ENCODE peak calls at places on chromosomes 16 and 17, in eight cellular contexts. C is K562, U is HepG2, I is SK-N-SH, F is endothelial cell of umbilical vein, W is HCT116, V is H1, A is GM12878. D is an unnamed sample. For H3K4me1, the result is how much of the 10 kb centered on the place peaks cover.

GRCh38 chr16:16045311-16045710 is 95.9 kb downstream of the ABCC1 start:
- DNase-seq in I (no peak), V (no peak), W (no peak), F (no peak), A (no peak), U (no peak), C (no peak), D (no peak)

GRCh38 chr17:44007346-44008204 is 3.2 kb downstream of the NAGS start:
- DNase-seq in U (no peak), W (no peak), A (no peak), F (no peak), V (no peak), I (peak), C (no peak), D (no peak)

GRCh38 chr17:75077072-75077489 is 10.7 kb upstream of the SLC16A5 start:
- DNase-seq in I (no peak), A (no peak), V (no peak), U (peak), F (no peak), W (no peak), C (no peak), D (peak)

GRCh38 chr17:60602385-60602742 is 2.4 kb downstream of the PPM1D start:
- DNase-seq in I (no peak), F (no peak), A (no peak), C (no peak), W (no peak), U (no peak), V (no peak), D (no peak)

GRCh38 chr16:69126221-69126620 is 6.2 kb downstream of the CHTF8 start:
- DNase-seq in F (no peak), I (no peak), V (no peak), C (no peak), W (no peak), U (no peak), A (no peak), D (no peak)

GRCh38 chr16:29738514-29738913 is 7.3 kb downstream of the C16orf54 start:
- DNase-seq in U (no peak), V (no peak), A (peak), W (no peak), I (no peak), F (no peak), C (no peak), D (no peak)

GRCh38 chr17:64354824-64355535 is 35.7 kb downstream of the PECAM1 start:
- DNase-seq in A (no peak), U (no peak), I (no peak), W (no peak), F (peak), V (no peak), C (no peak), D (no peak)

GRCh38 chr16:48353565-48354163 is 31.5 kb downstream of the SIAH1 start:
- DNase-seq in W (peak), V (peak), F (peak), U (peak), A (peak), I (peak), C (peak), D (peak)

GRCh38 chr17:44383363-44383762 is 6.1 kb downstream of the ITGA2B start:
- DNase-seq in W (no peak), F (no peak), A (no peak), U (no peak), C (no peak), V (no peak), I (no peak), D (no peak)

GRCh38 chr17:4944554-4945175 is 3.7 kb downstream of the PFN1 start:
- DNase-seq in A (no peak), W (no peak), I (no peak), V (no peak), F (no peak), U (no peak), C (no peak), D (peak)

GRCh38 chr17:31308372-31308905 is 5.4 kb downstream of the EVI2B start:
- DNase-seq in F (no peak), V (no peak), A (no peak), U (no peak), C (no peak), W (no peak), I (no peak), D (no peak)

GRCh38 chr16:70805787-70806186 is 4.8 kb upstream of the VAC14 start:
- DNase-seq in C (no peak), F (peak), V (no peak), U (no peak), A (no peak), I (no peak), W (no peak), D (no peak)

GRCh38 chr16:4052096-4052495 is 64.1 kb downstream of the ADCY9 start:
- DNase-seq in V (no peak), C (no peak), W (no peak), A (no peak), U (no peak), I (no peak), F (no peak), D (no peak)

GRCh38 chr16:89096768-89097527 is 3.3 kb downstream of the ACSF3 start:
- DNase-seq in W (no peak), V (no peak), U (no peak), F (no peak), C (no peak), A (no peak), I (no peak), D (no peak)

GRCh38 chr17:56514899-56515298 is 78.6 kb upstream of the NOG start:
- DNase-seq in W (no peak), F (no peak), A (no peak), C (no peak), U (no peak), I (no peak), V (no peak), D (no peak)

GRCh38 chr16:66930189-66930588 is 4.0 kb downstream of the CIAO2B start:
- DNase-seq in C (peak), V (no peak), U (peak), A (no peak), F (no peak), W (no peak), I (no peak), D (no peak)

GRCh38 chr17:13727441-13728171 is 125.9 kb upstream of the HS3ST3A1 start:
- DNase-seq in U (no peak), A (no peak), V (no peak), I (no peak), C (no peak), F (no peak), W (no peak), D (no peak)

GRCh38 chr17:17990282-17990681 is 17.6 kb downstream of the DRC3 start:
- DNase-seq in U (no peak), C (no peak), A (no peak), V (no peak), I (no peak), F (no peak), W (no peak), D (no peak)

GRCh38 chr16:68360971-68361370 is 50.2 kb downstream of the PRMT7 start:
- DNase-seq in F (no peak), U (no peak), C (no peak), V (no peak), I (no peak), A (no peak), W (no peak), D (no peak)

GRCh38 chr17:46771601-46772012 is 46.9 kb downstream of the WNT3 start:
- DNase-seq in U (no peak), C (peak), A (no peak), V (no peak), I (peak), F (no peak), W (no peak), D (peak)

DNA sequence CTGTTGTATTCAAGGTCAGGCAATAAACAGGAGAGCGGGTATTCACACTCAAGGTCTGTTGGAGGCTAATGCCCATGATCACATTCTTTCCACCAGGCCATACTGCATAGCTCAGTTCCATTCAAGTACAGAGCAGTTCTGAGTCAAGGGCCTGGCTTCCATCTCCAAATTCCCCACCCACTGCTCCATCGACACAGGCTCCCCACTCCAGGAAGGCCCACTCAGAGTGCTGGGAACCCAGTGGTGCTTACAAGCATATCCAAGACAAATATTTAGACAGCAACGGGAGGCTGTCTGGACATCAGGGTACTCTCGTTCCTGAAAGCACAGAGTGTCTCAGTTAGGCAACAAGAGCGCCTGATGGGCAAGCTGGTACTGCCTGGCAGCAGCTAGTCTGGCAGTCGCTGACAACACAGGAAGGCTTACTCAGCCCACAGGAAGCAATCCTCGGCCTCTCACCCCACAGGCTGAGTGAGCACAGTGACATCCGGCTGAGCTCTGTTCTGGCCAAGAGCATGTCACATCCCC is 40.9 kb downstream of the RFFL start:
- DNase-seq in C (no peak), U (peak), I (no peak), V (no peak), A (no peak), W (no peak), F (peak), D (no peak)
- TF ChIP-seq POLR2AphosphoS5 in C (no peak), U (no peak), I (peak), V (no peak), A (no peak), W (no peak), F (peak), D (no peak)

GRCh38 chr17:80219777-80220708 is at the start of the genes SGSH and SLC26A11:
- DNase-seq in F (peak), W (peak), C (peak), A (no peak), V (no peak), I (peak), U (peak), D (peak)

GRCh38 chr17:80222376-80223141 is 2.3 kb downstream of the SLC26A11 start:
- DNase-seq in W (no peak), V (no peak), A (no peak), I (no peak), U (no peak), F (no peak), C (no peak), D (no peak)

GRCh38 chr17:80220709-80221215 is 535 bp downstream of the SLC26A11 start:
- DNase-seq in W (no peak), F (peak), C (no peak), I (peak), U (no peak), V (no peak), A (no peak), D (peak)

GRCh38 chr17:80223142-80223815 is 3.1 kb downstream of the SLC26A11 start:
- DNase-seq in W (no peak), A (no peak), I (no peak), U (no peak), C (no peak), F (no peak), V (no peak), D (no peak)

DNA sequence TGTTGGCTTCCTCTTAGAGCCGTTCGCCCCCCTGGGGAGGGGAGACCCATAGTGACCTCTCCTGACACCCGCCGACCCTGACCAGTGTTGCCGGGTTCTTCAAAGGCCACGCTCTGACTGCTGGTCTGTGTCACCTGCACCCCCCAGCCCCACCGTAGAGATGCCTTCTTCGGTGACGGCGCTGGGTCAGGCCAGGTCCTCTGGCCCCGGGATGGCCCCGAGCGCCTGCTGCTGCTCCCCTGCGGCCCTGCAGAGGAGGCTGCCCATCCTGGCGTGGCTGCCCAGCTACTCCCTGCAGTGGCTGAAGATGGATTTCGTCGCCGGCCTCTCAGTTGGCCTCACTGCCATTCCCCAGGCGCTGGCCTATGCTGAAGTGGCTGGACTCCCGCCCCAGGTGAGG is 1.2 kb downstream of the SLC26A11 start:
- DNase-seq in I (no peak), A (no peak), U (no peak), V (no peak), W (no peak), C (no peak), F (no peak), D (no peak)
- H3K4me2 ChIP-seq in I (peak), A (no peak), U (peak), V (peak), W (peak), C (no peak), F (peak), D (peak)

DNA sequence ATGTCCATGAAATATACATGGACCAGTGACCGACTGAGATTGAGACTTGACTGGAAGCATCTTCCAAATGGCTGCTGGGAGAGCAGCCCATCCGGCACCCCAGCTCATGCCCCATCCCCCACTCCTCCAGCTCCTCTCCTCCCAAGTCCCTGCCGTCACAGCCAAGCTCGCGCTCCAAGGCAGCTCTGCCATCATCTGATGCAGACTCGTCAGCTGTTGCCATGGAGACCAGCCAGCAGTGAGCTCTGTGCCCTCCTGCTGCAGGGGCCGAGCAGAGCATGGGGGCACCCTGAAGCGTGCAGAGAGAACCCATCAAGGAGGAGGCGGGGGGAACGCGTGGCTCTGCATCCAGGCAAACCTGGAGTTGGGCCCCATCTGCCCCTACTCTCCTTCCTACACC is 74.5 kb upstream of the TNRC6C start:
- DNase-seq in I (peak), A (no peak), C (no peak), W (no peak), V (no peak), U (no peak), F (no peak), D (peak)
- H3K4me1 ChIP-seq in I (under half), A (under half), C (under half), W (under half), V (under half), U (under half), F (under half), D (under half)

GRCh38 chr17:28889996-28890395 is 7.5 kb downstream of the FLOT2 start:
- DNase-seq in C (no peak), I (no peak), W (no peak), A (no peak), F (peak), U (no peak), V (no peak), D (no peak)

GRCh38 chr17:28888832-28889231 is 8.7 kb downstream of the FLOT2 start:
- DNase-seq in W (no peak), I (no peak), A (no peak), C (no peak), U (no peak), V (no peak), F (no peak), D (no peak)

GRCh38 chr17:28885363-28885762 is 12.2 kb downstream of the FLOT2 start:
- DNase-seq in C (no peak), A (no peak), I (no peak), U (no peak), F (no peak), V (no peak), W (no peak), D (no peak)

GRCh38 chr17:28885951-28886350 is 11.6 kb downstream of the FLOT2 start:
- DNase-seq in F (no peak), I (no peak), V (no peak), C (no peak), W (no peak), U (no peak), A (no peak), D (no peak)

DNA sequence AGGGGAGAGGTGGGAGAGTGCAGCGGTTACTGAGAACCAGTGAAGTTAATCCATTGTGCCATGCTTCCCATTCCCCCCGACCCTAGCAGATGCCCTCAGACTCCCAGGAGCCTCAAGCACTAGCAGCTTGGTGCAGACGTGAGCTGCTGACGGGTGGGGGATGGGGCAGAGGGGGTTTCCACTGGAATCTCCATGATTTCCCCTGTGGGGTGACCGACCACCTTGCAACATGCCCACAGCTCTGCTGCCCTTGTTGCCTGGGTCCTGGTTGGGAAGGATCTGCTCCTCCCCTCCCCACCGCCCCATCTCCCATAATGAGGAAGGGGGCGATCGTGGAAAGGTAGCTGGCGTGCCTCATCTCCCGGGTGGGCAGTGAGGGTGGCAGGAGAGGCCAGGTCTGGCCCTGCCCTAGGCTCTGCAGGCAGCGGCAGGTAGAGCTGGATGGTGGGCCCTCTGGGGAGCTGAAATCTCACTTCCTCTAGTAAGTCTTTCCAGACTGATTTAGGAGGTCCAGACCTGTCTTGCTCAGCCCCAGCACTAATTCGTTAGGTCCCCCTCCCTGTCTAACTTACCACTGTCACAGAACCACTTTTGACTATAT is 9.6 kb downstream of the FLOT2 start:
- DNase-seq in A (no peak), F (no peak), W (no peak), C (no peak), V (no peak), I (no peak), U (no peak), D (no peak)
- TF ChIP-seq POLR2AphosphoS5 in A (no peak), F (no peak), W (no peak), C (no peak), V (no peak), I (no peak), U (no peak), D (no peak)

D was measured in GM23338.